ENCODE peak calls at places on chromosomes 16 and 17, in four cellular contexts. C is midbrain, F is bronchial epithelial cell, H is thoracic aorta. I is an unnamed sample.

GRCh38 chr16:27828671-27829070 is 234.8 kb downstream of the GSG1L start:
- DNase-seq in C (no peak), H (no peak), F (no peak), I (no peak)

GRCh38 chr17:48051706-48052486 is 3.7 kb downstream of the NFE2L1 start:
- DNase-seq in C (no peak), H (peak; percentile 36), F (no peak), I (no peak)

GRCh38 chr16:58488531-58488930 is 11.4 kb upstream of the NDRG4 start:
- DNase-seq in C (no peak), H (no peak), F (no peak), I (no peak)

GRCh38 chr16:8730335-8730915 is 56.0 kb downstream of the ABAT start:
- DNase-seq in H (no peak), F (peak; percentile 93), C (peak; percentile 9), I (no peak)

GRCh38 chr16:26642047-26642664 is 424.6 kb upstream of the C16orf82 start:
- DNase-seq in H (no peak), F (no peak), C (no peak), I (no peak)

GRCh38 chr16:47049901-47050583 is 76.6 kb upstream of the DNAJA2 start:
- DNase-seq in F (no peak), C (no peak), H (no peak), I (no peak)

GRCh38 chr17:18966831-18967624 is 15.1 kb downstream of the SLC5A10 start:
- DNase-seq in F (no peak), C (no peak), H (no peak), I (no peak)

GRCh38 chr17:29177871-29178749 is 2.1 kb downstream of the MYO18A start:
- DNase-seq in H (no peak), F (no peak), C (no peak), I (no peak)

GRCh38 chr17:82910770-82911169 is 70.9 kb upstream of the ZNF750 start:
- DNase-seq in F (no peak), C (no peak), H (no peak), I (no peak)

GRCh38 chr17:68868708-68869107 is 86.5 kb downstream of the ABCA8 start:
- DNase-seq in H (no peak), F (no peak), C (no peak), I (no peak)

GRCh38 chr16:77206533-77206932 is 7.3 kb downstream of the SYCE1L start:
- DNase-seq in C (no peak), H (no peak), F (no peak), I (no peak)